ENCODE peak calls at places on chromosomes 1 and 21, in eight cellular contexts. A is IMR-90, T is breast epithelium, R is prostate gland, I is heart left ventricle, O is HCT116, M is adrenal gland, U is A549. L is an unnamed sample.

GRCh38 chr1:185838111-185838510 is 103.9 kb downstream of the HMCN1 start:
- DNase-seq in A (no peak), T (no peak), R (no peak), I (no peak), O (no peak), M (no peak), U (no peak), L (no peak)

GRCh38 chr1:40257313-40257687 is 736 bp upstream of the ZMPSTE24 start:
- DNase-seq in A (no peak), T (no peak), R (peak), I (no peak), O (peak), M (no peak), U (no peak), L (no peak)

GRCh38 chr1:184504695-184505338 is 118.0 kb downstream of the C1orf21 start:
- DNase-seq in A (no peak), T (no peak), R (no peak), I (no peak), O (no peak), M (no peak), U (no peak), L (no peak)

GRCh38 chr1:157193702-157194391 is 55.7 kb upstream of the ETV3 start:
- DNase-seq in A (peak), T (no peak), R (peak), I (peak), O (peak), M (peak), U (peak), L (peak)

GRCh38 chr1:47449702-47450552 is 12.1 kb downstream of the FOXD2 start:
- DNase-seq in A (no peak), T (no peak), R (peak), I (no peak), O (no peak), M (peak), U (peak), L (peak)

GRCh38 chr1:163844393-163844948 is 522.7 kb downstream of the NUF2 start:
- DNase-seq in A (peak), T (no peak), R (no peak), I (peak), O (no peak), M (no peak), U (no peak), L (no peak)

GRCh38 chr1:214281902-214282695 is 1.1 kb downstream of the SMYD2 start:
- DNase-seq in A (peak), T (peak), R (no peak), I (peak), O (peak), M (peak), U (peak), L (no peak)

GRCh38 chr1:117534995-117535467 is 70.8 kb upstream of the TENT5C start:
- DNase-seq in A (peak), T (no peak), R (peak), I (peak), O (peak), M (no peak), U (peak), L (no peak)

GRCh38 chr1:206685749-206686485 is 1.2 kb downstream of the MAPKAPK2 start:
- DNase-seq in A (peak), T (peak), R (peak), I (peak), O (peak), M (peak), U (peak), L (peak)

GRCh38 chr1:223747838-223748335 is 35.5 kb downstream of the CAPN2 start:
- DNase-seq in A (peak), T (no peak), R (no peak), I (no peak), O (no peak), M (peak), U (no peak), L (peak)

GRCh38 chr1:190169311-190170067 is 308.2 kb downstream of the BRINP3 start:
- DNase-seq in A (peak), T (no peak), R (no peak), I (no peak), O (no peak), M (no peak), U (no peak), L (no peak)

GRCh38 chr1:90726716-90727480 is 9.8 kb upstream of the BARHL2 start:
- DNase-seq in A (no peak), T (no peak), R (no peak), I (no peak), O (no peak), M (no peak), U (no peak), L (no peak)

GRCh38 chr1:154448271-154448905 is 43.2 kb downstream of the IL6R start:
- DNase-seq in A (no peak), T (no peak), R (no peak), I (no peak), O (no peak), M (no peak), U (no peak), L (no peak)

GRCh38 chr1:154445040-154445472 is 39.9 kb downstream of the IL6R start:
- DNase-seq in A (peak), T (no peak), R (no peak), I (no peak), O (no peak), M (no peak), U (peak), L (no peak)

GRCh38 chr1:154442006-154442740 is 37.0 kb downstream of the IL6R start:
- DNase-seq in A (peak), T (no peak), R (no peak), I (no peak), O (no peak), M (no peak), U (no peak), L (no peak)

GRCh38 chr1:154443274-154444013 is 38.3 kb downstream of the IL6R start:
- DNase-seq in A (no peak), T (no peak), R (no peak), I (no peak), O (no peak), M (no peak), U (no peak), L (no peak)

GRCh38 chr1:154446292-154446691 is 41.1 kb downstream of the IL6R start:
- DNase-seq in A (peak), T (no peak), R (no peak), I (no peak), O (no peak), M (no peak), U (no peak), L (no peak)
- TF ChIP-seq POLR2A in A (no peak), T (no peak), R (no peak), I (no peak), O (no peak), M (no peak), U (no peak), L (no peak)

GRCh38 chr1:27556781-27557595 is 47.0 kb downstream of the AHDC1 start:
- DNase-seq in A (peak), T (peak), R (peak), I (peak), O (peak), M (peak), U (peak), L (peak)

GRCh38 chr1:27554293-27554692 is 49.7 kb downstream of the AHDC1 start:
- DNase-seq in A (no peak), T (no peak), R (peak), I (no peak), O (no peak), M (no peak), U (no peak), L (no peak)

GRCh38 chr1:27554777-27555699 is 48.9 kb downstream of the AHDC1 start:
- DNase-seq in A (no peak), T (no peak), R (no peak), I (no peak), O (no peak), M (no peak), U (no peak), L (no peak)

GRCh38 chr1:27556435-27556780 is 47.5 kb downstream of the AHDC1 start:
- DNase-seq in A (no peak), T (no peak), R (no peak), I (no peak), O (no peak), M (no peak), U (no peak), L (no peak)

GRCh38 chr1:27555700-27556424 is 48.1 kb downstream of the AHDC1 start:
- DNase-seq in A (no peak), T (no peak), R (no peak), I (peak), O (no peak), M (peak), U (no peak), L (peak)
- H3K27ac ChIP-seq in A (peak), T (peak), R (peak), I (peak), O (no peak), M (peak), U (peak), L (peak)

GRCh38 chr1:84968101-84968500 is 28.8 kb downstream of the MCOLN2 start:
- DNase-seq in A (no peak), T (no peak), R (no peak), I (no peak), O (no peak), M (no peak), U (no peak), L (no peak)
- H3K4me3 ChIP-seq in A (no peak), T (no peak), R (no peak), I (no peak), O (no peak), M (no peak), U (no peak), L (no peak)

GRCh38 chr21:37366488-37367300 is at the start of gene DYRK1A:
- DNase-seq in A (peak), T (peak), R (peak), I (peak), O (peak), M (peak), U (peak), L (peak)

GRCh38 chr21:37363936-37364335 is 2.6 kb upstream of the DYRK1A start:
- DNase-seq in A (no peak), T (no peak), R (no peak), I (no peak), O (no peak), M (no peak), U (no peak), L (no peak)

GRCh38 chr21:37364722-37365121 is 1.9 kb upstream of the DYRK1A start:
- DNase-seq in A (no peak), T (no peak), R (no peak), I (no peak), O (no peak), M (no peak), U (no peak), L (no peak)

GRCh38 chr21:37367301-37367757 is 756 bp downstream of the DYRK1A start:
- DNase-seq in A (no peak), T (no peak), R (no peak), I (no peak), O (no peak), M (no peak), U (no peak), L (no peak)

GRCh38 chr21:37365657-37366487 is 701 bp upstream of the DYRK1A start:
- DNase-seq in A (peak), T (peak), R (peak), I (peak), O (no peak), M (peak), U (peak), L (peak)
- TF ChIP-seq POLR2A in A (peak), T (peak), R (peak), I (peak), O (peak), M (peak), U (peak), L (peak)

GRCh38 chr1:247407180-247407616 is 8.8 kb upstream of the NLRP3 start:
- DNase-seq in A (no peak), T (no peak), R (no peak), I (no peak), O (no peak), M (no peak), U (no peak), L (no peak)
- H3K27ac ChIP-seq in A (no peak), T (no peak), R (no peak), I (no peak), O (no peak), M (no peak), U (no peak), L (no peak)

GRCh38 chr1:170853302-170853701 is 82.0 kb upstream of the MROH9 start:
- DNase-seq in A (no peak), T (no peak), R (no peak), I (no peak), O (no peak), M (no peak), U (no peak), L (no peak)
- H3K4me3 ChIP-seq in A (no peak), T (no peak), R (no peak), I (no peak), O (no peak), M (no peak), U (no peak), L (no peak)

DNA sequence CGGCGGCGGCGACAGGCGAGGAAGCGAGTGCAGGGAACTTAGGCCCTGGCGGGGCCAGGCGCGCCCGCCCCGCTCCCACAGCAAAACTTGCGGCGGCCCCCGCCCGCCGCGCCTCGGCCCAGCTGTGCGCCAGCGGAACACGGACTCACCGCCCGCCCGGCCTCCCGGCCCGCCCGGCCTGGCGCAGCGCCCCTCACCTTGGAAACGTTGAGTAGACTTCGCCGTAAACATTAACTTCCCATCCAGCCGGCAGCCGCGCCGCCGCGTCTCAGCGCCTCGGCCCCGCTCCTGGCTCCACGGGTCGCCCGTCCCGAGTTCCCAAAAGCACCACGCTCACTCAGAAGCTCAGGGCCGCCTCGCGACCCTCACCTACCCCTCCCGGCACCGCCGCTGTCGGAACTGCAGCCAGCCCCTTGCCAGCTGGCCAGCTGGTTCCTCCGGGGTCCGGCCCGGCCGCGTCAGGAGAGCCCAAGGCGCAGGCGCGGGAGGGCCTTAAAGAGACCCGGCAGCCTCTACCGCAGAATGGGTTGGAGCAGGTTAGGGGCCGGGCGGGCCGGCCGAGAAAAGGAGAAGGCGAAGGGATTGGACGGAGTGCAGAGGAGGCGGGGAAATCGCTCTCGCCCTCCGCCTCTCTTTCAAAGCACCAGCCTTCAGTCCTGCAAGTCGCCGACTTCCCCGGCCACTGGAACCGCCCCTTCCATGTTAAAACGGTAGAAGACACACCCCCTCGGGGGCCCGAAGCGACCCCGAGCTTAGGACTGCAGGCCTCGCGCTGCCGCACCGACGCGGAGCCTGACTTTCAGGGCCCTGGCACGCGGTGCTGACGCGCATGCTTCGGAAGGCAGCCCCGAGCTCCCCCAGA is at the start of gene EVI5:
- DNase-seq in A (peak), T (peak), R (peak), I (peak), O (peak), M (peak), U (peak), L (peak)
- TF ChIP-seq POLR2A in A (peak), T (peak), R (peak), I (peak), O (peak), M (peak), U (peak), L (peak)

GRCh38 chr21:26845066-26845749 is at the start of gene ADAMTS1:
- DNase-seq in A (peak), T (peak), R (peak), I (peak), O (no peak), M (peak), U (no peak), L (peak)
- H3K27ac ChIP-seq in A (peak), T (peak), R (peak), I (peak), O (no peak), M (peak), U (no peak), L (peak)

GRCh38 chr1:153260473-153260979 is 1.0 kb downstream of the LORICRIN start:
- DNase-seq in A (no peak), T (no peak), R (no peak), I (no peak), O (no peak), M (no peak), U (no peak), L (no peak)

GRCh38 chr1:153260980-153261792 is 1.7 kb downstream of the LORICRIN start:
- DNase-seq in A (no peak), T (no peak), R (no peak), I (no peak), O (no peak), M (peak), U (no peak), L (no peak)

GRCh38 chr1:153265457-153265856 is 6.0 kb downstream of the LORICRIN start:
- DNase-seq in A (no peak), T (no peak), R (no peak), I (no peak), O (no peak), M (no peak), U (no peak), L (no peak)

GRCh38 chr1:153261793-153262371 is 2.4 kb downstream of the LORICRIN start:
- DNase-seq in A (no peak), T (no peak), R (no peak), I (no peak), O (no peak), M (no peak), U (no peak), L (no peak)

DNA sequence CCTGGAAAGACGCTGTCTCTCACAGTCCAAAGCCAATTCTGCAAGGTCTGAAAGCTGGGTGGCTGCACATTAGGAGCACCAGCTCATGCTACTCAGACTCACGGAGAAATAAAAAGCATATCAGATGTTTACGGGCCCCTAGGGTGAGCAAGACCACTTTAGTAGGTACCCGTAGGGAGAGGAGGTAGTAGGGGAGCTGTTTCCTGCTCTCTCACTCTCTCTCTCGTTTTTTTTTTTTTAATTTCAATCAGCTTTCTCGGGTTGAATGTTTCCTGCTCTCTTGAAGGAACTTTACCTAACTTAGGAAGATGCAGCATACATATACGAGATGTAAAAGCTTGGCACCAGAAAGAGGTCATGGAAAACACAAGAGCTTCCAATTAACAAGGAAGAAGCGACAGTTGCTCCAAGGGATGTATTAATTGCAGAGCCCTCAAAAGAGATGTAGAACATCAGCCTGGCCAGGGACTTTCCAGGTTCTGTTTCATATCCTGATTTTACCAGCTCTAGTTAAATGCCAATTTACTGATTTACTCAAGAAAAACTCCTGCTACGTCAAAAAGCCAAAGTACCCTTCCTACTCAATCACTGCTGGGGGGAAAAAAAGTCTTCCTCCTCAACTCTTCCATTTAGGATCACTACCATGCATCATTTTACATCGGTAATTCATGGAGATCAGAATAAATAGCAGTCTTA is 3.1 kb downstream of the LORICRIN start:
- DNase-seq in A (no peak), T (no peak), R (no peak), I (no peak), O (no peak), M (no peak), U (no peak), L (no peak)
- H3K4me3 ChIP-seq in A (no peak), T (peak), R (no peak), I (no peak), O (no peak), M (no peak), U (no peak), L (no peak)

GRCh38 chr1:10723317-10723716 is 73.1 kb downstream of the CASZ1 start:
- DNase-seq in A (no peak), T (no peak), R (no peak), I (no peak), O (no peak), M (no peak), U (no peak), L (no peak)

GRCh38 chr1:10724511-10724910 is 71.9 kb downstream of the CASZ1 start:
- DNase-seq in A (no peak), T (no peak), R (no peak), I (no peak), O (no peak), M (no peak), U (no peak), L (no peak)

GRCh38 chr1:10722803-10723202 is 73.6 kb downstream of the CASZ1 start:
- DNase-seq in A (no peak), T (no peak), R (no peak), I (no peak), O (no peak), M (no peak), U (no peak), L (no peak)

GRCh38 chr1:10724948-10725852 is 71.2 kb downstream of the CASZ1 start:
- DNase-seq in A (peak), T (peak), R (peak), I (peak), O (no peak), M (no peak), U (no peak), L (no peak)

DNA sequence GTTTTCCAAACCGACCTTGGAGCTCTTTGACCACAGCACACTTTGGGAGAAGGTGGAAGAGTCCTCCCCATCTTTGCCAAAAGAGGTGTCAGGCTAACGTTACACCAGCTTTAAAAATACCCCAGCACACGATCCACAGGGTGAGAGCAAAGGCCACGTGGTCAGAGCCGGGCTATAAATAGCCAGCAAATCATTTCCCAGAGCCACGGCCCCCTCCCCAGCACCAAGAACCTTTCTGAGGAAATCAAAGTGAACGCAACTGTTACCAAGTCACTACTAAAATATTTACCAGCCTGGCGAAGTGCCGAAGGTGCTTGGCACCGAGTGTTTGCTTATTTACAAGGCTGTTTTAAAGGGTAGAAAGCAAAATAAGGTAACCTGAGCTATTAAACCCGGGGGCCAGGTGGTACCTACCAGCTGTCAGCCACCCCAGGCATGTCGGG is 72.4 kb downstream of the CASZ1 start:
- DNase-seq in A (peak), T (peak), R (peak), I (peak), O (peak), M (no peak), U (peak), L (no peak)
- TF ChIP-seq POLR2A in A (no peak), T (no peak), R (no peak), I (no peak), O (no peak), M (no peak), U (no peak), L (no peak)